ENCODE peak calls at places on chromosomes 1 and 21, in eight cellular contexts. One of them, this sample, is unnamed.

GRCh38 chr1:152037920-152038658 is 1.3 kb upstream of the S100A11 start:
- DNase-seq in Calu3: no peak
- DNase-seq in body of pancreas: no peak
- DNase-seq in GM23248: no peak
- DNase-seq in colonic mucosa: no peak
- DNase-seq in NCI-H1092: no peak
- DNase-seq in Daoy: no peak
- DNase-seq in NCI-H526: no peak
- DNase-seq in this sample: no peak

GRCh38 chr1:205244383-205244782 is 16.6 kb downstream of the TMCC2 start:
- DNase-seq in Calu3: no peak
- DNase-seq in body of pancreas: no peak
- DNase-seq in GM23248: no peak
- DNase-seq in colonic mucosa: no peak
- DNase-seq in NCI-H1092: no peak
- DNase-seq in Daoy: no peak
- DNase-seq in NCI-H526: no peak
- DNase-seq in this sample: no peak

GRCh38 chr1:111515291-111516007 is 12.0 kb upstream of the ADORA3 start:
- DNase-seq in Calu3: no peak
- DNase-seq in body of pancreas: peak
- DNase-seq in GM23248: peak
- DNase-seq in colonic mucosa: no peak
- DNase-seq in NCI-H1092: no peak
- DNase-seq in Daoy: peak
- DNase-seq in NCI-H526: no peak
- DNase-seq in this sample: peak

GRCh38 chr1:67741786-67742185 is 56.8 kb downstream of the GADD45A start:
- DNase-seq in Calu3: no peak
- DNase-seq in body of pancreas: no peak
- DNase-seq in GM23248: no peak
- DNase-seq in colonic mucosa: no peak
- DNase-seq in NCI-H1092: no peak
- DNase-seq in Daoy: no peak
- DNase-seq in NCI-H526: no peak
- DNase-seq in this sample: no peak

GRCh38 chr1:59967141-59967697 is 40.6 kb upstream of the CYP2J2 start:
- DNase-seq in Calu3: no peak
- DNase-seq in body of pancreas: no peak
- DNase-seq in GM23248: peak
- DNase-seq in colonic mucosa: peak
- DNase-seq in NCI-H1092: peak
- DNase-seq in Daoy: peak
- DNase-seq in NCI-H526: peak
- DNase-seq in this sample: no peak

GRCh38 chr21:31343680-31344480 is at the start of gene TIAM1:
- DNase-seq in Calu3: peak
- DNase-seq in body of pancreas: peak
- DNase-seq in GM23248: peak
- DNase-seq in colonic mucosa: peak
- DNase-seq in NCI-H1092: no peak
- DNase-seq in Daoy: peak
- DNase-seq in NCI-H526: peak
- DNase-seq in this sample: peak

GRCh38 chr1:192879416-192879815 is 70.6 kb downstream of the RGS2 start:
- DNase-seq in Calu3: no peak
- DNase-seq in body of pancreas: no peak
- DNase-seq in GM23248: peak
- DNase-seq in colonic mucosa: no peak
- DNase-seq in NCI-H1092: no peak
- DNase-seq in Daoy: no peak
- DNase-seq in NCI-H526: no peak
- DNase-seq in this sample: no peak

GRCh38 chr1:147504801-147505303 is 36.4 kb upstream of the BCL9 start:
- DNase-seq in Calu3: peak
- DNase-seq in body of pancreas: no peak
- DNase-seq in GM23248: peak
- DNase-seq in colonic mucosa: no peak
- DNase-seq in NCI-H1092: peak
- DNase-seq in Daoy: peak
- DNase-seq in NCI-H526: peak
- DNase-seq in this sample: peak

GRCh38 chr1:114322726-114323125 is 169.1 kb upstream of the SYT6 start:
- DNase-seq in Calu3: no peak
- DNase-seq in body of pancreas: no peak
- DNase-seq in GM23248: no peak
- DNase-seq in colonic mucosa: no peak
- DNase-seq in NCI-H1092: no peak
- DNase-seq in Daoy: no peak
- DNase-seq in NCI-H526: no peak
- DNase-seq in this sample: no peak

GRCh38 chr1:167658574-167659328 is 28.7 kb downstream of the RCSD1 start:
- DNase-seq in Calu3: no peak
- DNase-seq in body of pancreas: no peak
- DNase-seq in GM23248: no peak
- DNase-seq in colonic mucosa: no peak
- DNase-seq in NCI-H1092: no peak
- DNase-seq in Daoy: no peak
- DNase-seq in NCI-H526: no peak
- DNase-seq in this sample: no peak

GRCh38 chr1:161858271-161858670 is 92.2 kb downstream of the ATF6 start:
- DNase-seq in Calu3: no peak
- DNase-seq in body of pancreas: no peak
- DNase-seq in GM23248: no peak
- DNase-seq in colonic mucosa: no peak
- DNase-seq in NCI-H1092: no peak
- DNase-seq in Daoy: no peak
- DNase-seq in NCI-H526: no peak
- DNase-seq in this sample: no peak

GRCh38 chr1:25692560-25692959 is 76.0 kb downstream of the MAN1C1 start:
- DNase-seq in Calu3: peak
- DNase-seq in body of pancreas: no peak
- DNase-seq in GM23248: no peak
- DNase-seq in colonic mucosa: no peak
- DNase-seq in NCI-H1092: peak
- DNase-seq in Daoy: peak
- DNase-seq in NCI-H526: peak
- DNase-seq in this sample: no peak

GRCh38 chr1:61388586-61388985 is 306.2 kb downstream of the NFIA start:
- DNase-seq in Calu3: no peak
- DNase-seq in body of pancreas: no peak
- DNase-seq in GM23248: peak
- DNase-seq in colonic mucosa: no peak
- DNase-seq in NCI-H1092: no peak
- DNase-seq in Daoy: peak
- DNase-seq in NCI-H526: no peak
- DNase-seq in this sample: no peak

GRCh38 chr1:165874643-165875042 is 47.2 kb downstream of the UCK2 start:
- DNase-seq in Calu3: no peak
- DNase-seq in body of pancreas: no peak
- DNase-seq in GM23248: no peak
- DNase-seq in colonic mucosa: peak
- DNase-seq in NCI-H1092: no peak
- DNase-seq in Daoy: no peak
- DNase-seq in NCI-H526: no peak
- DNase-seq in this sample: no peak

GRCh38 chr1:24318238-24318987 is 744 bp upstream of the GRHL3 start:
- DNase-seq in Calu3: no peak
- DNase-seq in body of pancreas: peak
- DNase-seq in GM23248: peak
- DNase-seq in colonic mucosa: no peak
- DNase-seq in NCI-H1092: no peak
- DNase-seq in Daoy: peak
- DNase-seq in NCI-H526: no peak
- DNase-seq in this sample: peak

GRCh38 chr1:161864577-161864976 is 98.5 kb downstream of the ATF6 start:
- DNase-seq in Calu3: no peak
- DNase-seq in body of pancreas: no peak
- DNase-seq in GM23248: peak
- DNase-seq in colonic mucosa: no peak
- DNase-seq in NCI-H1092: no peak
- DNase-seq in Daoy: no peak
- DNase-seq in NCI-H526: no peak
- DNase-seq in this sample: no peak

GRCh38 chr1:29767769-29768425 is 531.6 kb downstream of the PTPRU start:
- DNase-seq in Calu3: no peak
- DNase-seq in body of pancreas: no peak
- DNase-seq in GM23248: no peak
- DNase-seq in colonic mucosa: peak
- DNase-seq in NCI-H1092: no peak
- DNase-seq in Daoy: no peak
- DNase-seq in NCI-H526: no peak
- DNase-seq in this sample: no peak

GRCh38 chr1:200279810-200280411 is 129.9 kb downstream of the ZNF281 start:
- DNase-seq in Calu3: peak
- DNase-seq in body of pancreas: peak
- DNase-seq in GM23248: peak
- DNase-seq in colonic mucosa: peak
- DNase-seq in NCI-H1092: peak
- DNase-seq in Daoy: peak
- DNase-seq in NCI-H526: peak
- DNase-seq in this sample: peak

GRCh38 chr1:159916240-159917051 is 8.9 kb downstream of the TAGLN2 start:
- DNase-seq in Calu3: peak
- DNase-seq in body of pancreas: peak
- DNase-seq in GM23248: peak
- DNase-seq in colonic mucosa: no peak
- DNase-seq in NCI-H1092: peak
- DNase-seq in Daoy: peak
- DNase-seq in NCI-H526: peak
- DNase-seq in this sample: no peak

GRCh38 chr21:42107177-42107880 is 36.2 kb downstream of the UMODL1 start:
- DNase-seq in Calu3: no peak
- DNase-seq in body of pancreas: no peak
- DNase-seq in GM23248: no peak
- DNase-seq in colonic mucosa: no peak
- DNase-seq in NCI-H1092: no peak
- DNase-seq in Daoy: no peak
- DNase-seq in NCI-H526: no peak
- DNase-seq in this sample: no peak

GRCh38 chr1:53787655-53788054 is 48.7 kb upstream of the GLIS1 start:
- DNase-seq in Calu3: no peak
- DNase-seq in body of pancreas: no peak
- DNase-seq in GM23248: no peak
- DNase-seq in colonic mucosa: no peak
- DNase-seq in NCI-H1092: no peak
- DNase-seq in Daoy: no peak
- DNase-seq in NCI-H526: no peak
- DNase-seq in this sample: no peak

GRCh38 chr1:84619383-84620093 is 45.3 kb upstream of the CTBS start:
- DNase-seq in Calu3: peak
- DNase-seq in body of pancreas: peak
- DNase-seq in GM23248: peak
- DNase-seq in colonic mucosa: no peak
- DNase-seq in NCI-H1092: no peak
- DNase-seq in Daoy: peak
- DNase-seq in NCI-H526: no peak
- DNase-seq in this sample: peak

GRCh38 chr1:215188302-215188950 is 105.9 kb downstream of the KCNK2 start:
- DNase-seq in Calu3: no peak
- DNase-seq in body of pancreas: no peak
- DNase-seq in GM23248: peak
- DNase-seq in colonic mucosa: no peak
- DNase-seq in NCI-H1092: no peak
- DNase-seq in Daoy: no peak
- DNase-seq in NCI-H526: no peak
- DNase-seq in this sample: no peak

GRCh38 chr21:42220138-42220701 is 1.3 kb downstream of the ABCG1 start:
- DNase-seq in Calu3: peak
- DNase-seq in body of pancreas: peak
- DNase-seq in GM23248: peak
- DNase-seq in colonic mucosa: peak
- DNase-seq in NCI-H1092: peak
- DNase-seq in Daoy: peak
- DNase-seq in NCI-H526: peak
- DNase-seq in this sample: peak

GRCh38 chr1:23910553-23911246 is 2.5 kb downstream of the CNR2 start:
- DNase-seq in Calu3: no peak
- DNase-seq in body of pancreas: no peak
- DNase-seq in GM23248: no peak
- DNase-seq in colonic mucosa: no peak
- DNase-seq in NCI-H1092: no peak
- DNase-seq in Daoy: no peak
- DNase-seq in NCI-H526: no peak
- DNase-seq in this sample: no peak

GRCh38 chr1:143735764-143736461 is 235.9 kb downstream of the FAM72C start:
- DNase-seq in Calu3: peak
- DNase-seq in body of pancreas: no peak
- DNase-seq in GM23248: peak
- DNase-seq in colonic mucosa: peak
- DNase-seq in NCI-H1092: no peak
- DNase-seq in Daoy: peak
- DNase-seq in NCI-H526: no peak
- DNase-seq in this sample: no peak

GRCh38 chr1:246072456-246072855 is 434.6 kb downstream of the SMYD3 start:
- DNase-seq in Calu3: no peak
- DNase-seq in body of pancreas: no peak
- DNase-seq in GM23248: no peak
- DNase-seq in colonic mucosa: no peak
- DNase-seq in NCI-H1092: no peak
- DNase-seq in Daoy: no peak
- DNase-seq in NCI-H526: no peak
- DNase-seq in this sample: no peak

This sample was measured in head of caudate nucleus.